ENCODE peak calls at places on chromosomes 5 and 9, in eight cellular contexts. One of them, this sample, is unnamed.

GRCh38 chr5:81884871-81885270 is 87.0 kb upstream of the ATG10 start:
- DNase-seq in kidney: no peak
- DNase-seq in GM20000: no peak
- DNase-seq in upper lobe of right lung: no peak
- DNase-seq in fibroblast of pulmonary artery: no peak
- DNase-seq in transverse colon: no peak
- DNase-seq in mucosa of descending colon: no peak
- DNase-seq in HL-60: no peak
- DNase-seq in this sample: no peak

GRCh38 chr5:32297181-32298055 is 15.3 kb downstream of the MTMR12 start:
- DNase-seq in upper lobe of right lung: no peak
- DNase-seq in HL-60: no peak
- DNase-seq in kidney: no peak
- DNase-seq in fibroblast of pulmonary artery: no peak
- DNase-seq in GM20000: no peak
- DNase-seq in transverse colon: peak; percentile 25
- DNase-seq in mucosa of descending colon: no peak
- DNase-seq in this sample: no peak

GRCh38 chr5:96113170-96113939 is 151.7 kb upstream of the ELL2 start:
- DNase-seq in GM20000: no peak
- DNase-seq in mucosa of descending colon: no peak
- DNase-seq in kidney: no peak
- DNase-seq in fibroblast of pulmonary artery: no peak
- DNase-seq in HL-60: no peak
- DNase-seq in upper lobe of right lung: no peak
- DNase-seq in transverse colon: no peak
- DNase-seq in this sample: no peak

GRCh38 chr5:3602713-3603502 is 7.3 kb downstream of the IRX1 start:
- DNase-seq in HL-60: no peak
- DNase-seq in upper lobe of right lung: peak; percentile 80
- DNase-seq in kidney: peak; percentile 85
- DNase-seq in fibroblast of pulmonary artery: peak; percentile 15
- DNase-seq in GM20000: peak; percentile 42
- DNase-seq in mucosa of descending colon: no peak
- DNase-seq in transverse colon: no peak
- DNase-seq in this sample: peak; percentile 33

GRCh38 chr9:35906923-35907699 is 1.1 kb downstream of the HRCT1 start:
- DNase-seq in fibroblast of pulmonary artery: peak; percentile 92
- DNase-seq in upper lobe of right lung: peak; percentile 85
- DNase-seq in GM20000: no peak
- DNase-seq in transverse colon: peak; percentile 65
- DNase-seq in HL-60: no peak
- DNase-seq in kidney: peak; percentile 89
- DNase-seq in mucosa of descending colon: peak; percentile 66
- DNase-seq in this sample: no peak

GRCh38 chr9:32873546-32873945 is 90.2 kb downstream of the TMEM215 start:
- DNase-seq in kidney: no peak
- DNase-seq in fibroblast of pulmonary artery: no peak
- DNase-seq in mucosa of descending colon: no peak
- DNase-seq in upper lobe of right lung: no peak
- DNase-seq in HL-60: no peak
- DNase-seq in GM20000: no peak
- DNase-seq in transverse colon: no peak
- DNase-seq in this sample: no peak

GRCh38 chr5:14250094-14250777 is 107.1 kb downstream of the TRIO start:
- DNase-seq in fibroblast of pulmonary artery: peak; percentile 86
- DNase-seq in transverse colon: peak; percentile 52
- DNase-seq in kidney: peak; percentile 88
- DNase-seq in GM20000: no peak
- DNase-seq in mucosa of descending colon: peak; percentile 52
- DNase-seq in HL-60: no peak
- DNase-seq in upper lobe of right lung: no peak
- DNase-seq in this sample: no peak

GRCh38 chr5:149471406-149472183 is 79.6 kb downstream of the CSNK1A1 start:
- DNase-seq in kidney: no peak
- DNase-seq in HL-60: no peak
- DNase-seq in GM20000: no peak
- DNase-seq in mucosa of descending colon: peak; percentile 83
- DNase-seq in transverse colon: peak; percentile 84
- DNase-seq in fibroblast of pulmonary artery: peak; percentile 57
- DNase-seq in upper lobe of right lung: no peak
- DNase-seq in this sample: no peak

GRCh38 chr9:18893491-18893890 is 139.5 kb downstream of the SAXO1 start:
- DNase-seq in mucosa of descending colon: no peak
- DNase-seq in fibroblast of pulmonary artery: no peak
- DNase-seq in upper lobe of right lung: no peak
- DNase-seq in kidney: no peak
- DNase-seq in transverse colon: no peak
- DNase-seq in GM20000: no peak
- DNase-seq in HL-60: no peak
- DNase-seq in this sample: no peak

GRCh38 chr5:75342836-75343235 is 5.8 kb downstream of the HMGCR start:
- DNase-seq in kidney: no peak
- DNase-seq in HL-60: no peak
- DNase-seq in mucosa of descending colon: no peak
- DNase-seq in transverse colon: no peak
- DNase-seq in GM20000: no peak
- DNase-seq in upper lobe of right lung: no peak
- DNase-seq in fibroblast of pulmonary artery: no peak
- DNase-seq in this sample: no peak

GRCh38 chr5:114702111-114702510 is 340.2 kb downstream of the KCNN2 start:
- DNase-seq in GM20000: no peak
- DNase-seq in fibroblast of pulmonary artery: no peak
- DNase-seq in HL-60: no peak
- DNase-seq in mucosa of descending colon: no peak
- DNase-seq in upper lobe of right lung: no peak
- DNase-seq in kidney: no peak
- DNase-seq in transverse colon: no peak
- DNase-seq in this sample: no peak

GRCh38 chr9:126449725-126450443 is 123.3 kb downstream of the MVB12B start:
- DNase-seq in mucosa of descending colon: no peak
- DNase-seq in GM20000: no peak
- DNase-seq in kidney: no peak
- DNase-seq in upper lobe of right lung: no peak
- DNase-seq in fibroblast of pulmonary artery: no peak
- DNase-seq in transverse colon: no peak
- DNase-seq in HL-60: no peak
- DNase-seq in this sample: no peak

GRCh38 chr5:132296412-132297001 is 2.3 kb downstream of the SLC22A4 start:
- DNase-seq in GM20000: no peak
- DNase-seq in HL-60: no peak
- DNase-seq in fibroblast of pulmonary artery: peak; percentile 76
- DNase-seq in mucosa of descending colon: no peak
- DNase-seq in upper lobe of right lung: no peak
- DNase-seq in kidney: no peak
- DNase-seq in transverse colon: no peak
- DNase-seq in this sample: no peak

GRCh38 chr5:166074839-166075481 is 2216.5 kb upstream of the WWC1 start:
- DNase-seq in fibroblast of pulmonary artery: no peak
- DNase-seq in HL-60: no peak
- DNase-seq in GM20000: no peak
- DNase-seq in kidney: no peak
- DNase-seq in upper lobe of right lung: no peak
- DNase-seq in transverse colon: no peak
- DNase-seq in mucosa of descending colon: no peak
- DNase-seq in this sample: no peak

GRCh38 chr9:37840560-37841194 is 40.1 kb downstream of the DCAF10 start:
- DNase-seq in upper lobe of right lung: no peak
- DNase-seq in HL-60: no peak
- DNase-seq in transverse colon: no peak
- DNase-seq in fibroblast of pulmonary artery: peak; percentile 82
- DNase-seq in kidney: no peak
- DNase-seq in GM20000: no peak
- DNase-seq in mucosa of descending colon: no peak
- DNase-seq in this sample: peak; percentile 35

GRCh38 chr9:86022687-86023266 is 76.6 kb downstream of the GOLM1 start:
- DNase-seq in fibroblast of pulmonary artery: no peak
- DNase-seq in upper lobe of right lung: no peak
- DNase-seq in kidney: no peak
- DNase-seq in GM20000: no peak
- DNase-seq in mucosa of descending colon: no peak
- DNase-seq in HL-60: no peak
- DNase-seq in transverse colon: no peak
- DNase-seq in this sample: peak; percentile 49

GRCh38 chr5:180052211-180052818 is 19.2 kb downstream of the RNF130 start:
- DNase-seq in kidney: no peak
- DNase-seq in transverse colon: no peak
- DNase-seq in upper lobe of right lung: no peak
- DNase-seq in HL-60: no peak
- DNase-seq in GM20000: no peak
- DNase-seq in fibroblast of pulmonary artery: no peak
- DNase-seq in mucosa of descending colon: no peak
- DNase-seq in this sample: no peak

GRCh38 chr5:106288977-106289376 is 1381.8 kb downstream of the EFNA5 start:
- DNase-seq in mucosa of descending colon: no peak
- DNase-seq in fibroblast of pulmonary artery: peak; percentile 13
- DNase-seq in kidney: no peak
- DNase-seq in HL-60: no peak
- DNase-seq in GM20000: no peak
- DNase-seq in transverse colon: no peak
- DNase-seq in upper lobe of right lung: no peak
- DNase-seq in this sample: no peak

GRCh38 chr9:111034573-111035539 is 3.4 kb downstream of the LPAR1 start:
- DNase-seq in fibroblast of pulmonary artery: peak; percentile 51
- DNase-seq in mucosa of descending colon: no peak
- DNase-seq in HL-60: peak; percentile 38
- DNase-seq in transverse colon: no peak
- DNase-seq in upper lobe of right lung: no peak
- DNase-seq in GM20000: no peak
- DNase-seq in kidney: no peak
- DNase-seq in this sample: no peak

GRCh38 chr5:68433921-68434879 is 218.6 kb downstream of the PIK3R1 start:
- DNase-seq in HL-60: peak; percentile 52
- DNase-seq in upper lobe of right lung: peak; percentile 87
- DNase-seq in kidney: peak; percentile 98
- DNase-seq in transverse colon: peak; percentile 71
- DNase-seq in fibroblast of pulmonary artery: peak; percentile 97
- DNase-seq in GM20000: peak; percentile 84
- DNase-seq in mucosa of descending colon: peak; percentile 67
- DNase-seq in this sample: peak; percentile 98

GRCh38 chr9:2872307-2872940 is 28.5 kb upstream of the PUM3 start:
- DNase-seq in HL-60: no peak
- DNase-seq in transverse colon: no peak
- DNase-seq in kidney: no peak
- DNase-seq in GM20000: peak; percentile 17
- DNase-seq in upper lobe of right lung: no peak
- DNase-seq in mucosa of descending colon: no peak
- DNase-seq in fibroblast of pulmonary artery: peak; percentile 47
- DNase-seq in this sample: no peak

DNA sequence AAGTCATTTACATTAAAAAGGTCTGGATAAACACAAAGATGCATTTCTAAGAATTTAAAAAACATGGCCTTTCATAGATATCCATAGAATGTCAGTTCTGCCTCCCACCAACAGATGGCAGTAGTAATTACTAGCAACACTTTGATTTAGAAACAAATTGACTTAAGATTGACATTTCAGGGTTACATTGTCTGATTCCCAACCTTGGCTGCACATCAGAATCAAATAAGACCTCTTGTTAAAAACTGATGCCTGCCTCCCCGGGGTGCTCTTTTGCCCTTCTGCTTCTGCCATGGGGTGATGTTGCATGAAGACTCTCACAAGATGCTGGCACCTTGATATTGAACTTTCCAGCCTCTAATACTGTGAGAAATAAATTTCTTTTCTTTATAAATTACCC is 146.2 kb upstream of the GPR151 start:
- DNase-seq in HL-60: no peak
- DNase-seq in upper lobe of right lung: no peak
- DNase-seq in fibroblast of pulmonary artery: peak; percentile 53
- DNase-seq in mucosa of descending colon: no peak
- DNase-seq in GM20000: no peak
- DNase-seq in transverse colon: no peak
- DNase-seq in kidney: no peak
- DNase-seq in this sample: no peak
- TF ChIP-seq CTCF in HL-60: no peak
- TF ChIP-seq CTCF in upper lobe of right lung: peak; percentile 51
- TF ChIP-seq CTCF in fibroblast of pulmonary artery: peak; percentile 68
- TF ChIP-seq CTCF in mucosa of descending colon: no peak
- TF ChIP-seq CTCF in GM20000: no peak
- TF ChIP-seq CTCF in transverse colon: peak; percentile 32
- TF ChIP-seq CTCF in kidney: peak; percentile 42
- TF ChIP-seq CTCF in this sample: peak; percentile 82

GRCh38 chr9:130847306-130848217 is 12.5 kb downstream of the ABL1 start:
- DNase-seq in mucosa of descending colon: no peak
- DNase-seq in kidney: peak; percentile 79
- DNase-seq in fibroblast of pulmonary artery: peak; percentile 100
- DNase-seq in GM20000: no peak
- DNase-seq in upper lobe of right lung: no peak
- DNase-seq in transverse colon: peak; percentile 59
- DNase-seq in HL-60: no peak
- DNase-seq in this sample: no peak
- TF ChIP-seq CTCF in mucosa of descending colon: no peak
- TF ChIP-seq CTCF in kidney: no peak
- TF ChIP-seq CTCF in fibroblast of pulmonary artery: peak; percentile 38
- TF ChIP-seq CTCF in GM20000: no peak
- TF ChIP-seq CTCF in upper lobe of right lung: peak; percentile 9
- TF ChIP-seq CTCF in transverse colon: no peak
- TF ChIP-seq CTCF in HL-60: no peak
- TF ChIP-seq CTCF in this sample: no peak

DNA sequence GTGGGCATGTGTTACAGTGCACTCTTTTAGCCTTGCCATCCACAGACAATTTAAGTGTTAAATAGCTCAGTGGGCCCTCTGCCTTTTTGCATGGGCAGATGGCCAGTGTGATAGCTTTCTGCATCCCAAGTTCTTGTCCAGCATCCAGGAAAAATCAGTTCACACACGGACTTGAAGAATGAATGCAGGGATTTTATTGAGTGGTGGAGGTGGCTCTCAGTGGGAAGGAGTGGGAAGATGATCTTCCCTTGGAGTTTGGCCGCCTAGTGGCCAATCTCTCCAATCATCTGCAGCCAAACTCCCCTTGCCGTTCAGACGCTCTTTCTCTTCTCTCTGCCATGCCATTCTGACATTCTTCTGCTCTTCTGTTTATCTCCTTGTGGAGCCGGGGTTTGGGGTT is 322.4 kb upstream of the GRAMD2B start:
- DNase-seq in HL-60: no peak
- DNase-seq in upper lobe of right lung: no peak
- DNase-seq in mucosa of descending colon: no peak
- DNase-seq in transverse colon: no peak
- DNase-seq in kidney: no peak
- DNase-seq in fibroblast of pulmonary artery: peak; percentile 11
- DNase-seq in GM20000: no peak
- DNase-seq in this sample: no peak
- TF ChIP-seq CTCF in HL-60: no peak
- TF ChIP-seq CTCF in upper lobe of right lung: peak; percentile 33
- TF ChIP-seq CTCF in mucosa of descending colon: no peak
- TF ChIP-seq CTCF in transverse colon: no peak
- TF ChIP-seq CTCF in kidney: no peak
- TF ChIP-seq CTCF in fibroblast of pulmonary artery: peak; percentile 32
- TF ChIP-seq CTCF in GM20000: no peak
- TF ChIP-seq CTCF in this sample: no peak

DNA sequence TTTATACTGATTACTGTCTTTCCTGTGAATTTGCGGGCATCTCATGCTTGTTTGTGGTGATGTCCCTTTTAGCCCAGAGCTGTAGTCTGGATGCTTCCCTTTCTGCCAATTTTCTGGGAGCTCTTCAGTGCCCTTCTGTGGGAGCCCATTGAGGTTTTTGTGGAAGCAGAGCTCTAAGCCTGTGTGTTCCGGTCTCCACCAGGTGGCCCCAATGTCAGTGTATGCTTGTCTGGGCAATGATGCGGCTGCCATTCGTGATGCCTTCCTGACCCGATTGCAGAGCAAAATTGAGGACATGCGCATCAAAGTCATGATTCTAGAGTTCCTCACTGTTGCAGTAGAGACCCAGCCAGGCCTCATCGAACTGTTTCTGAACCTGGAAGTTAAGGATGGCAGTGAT is 35.1 kb downstream of the SH3GLB2 start:
- DNase-seq in fibroblast of pulmonary artery: peak; percentile 24
- DNase-seq in mucosa of descending colon: no peak
- DNase-seq in upper lobe of right lung: no peak
- DNase-seq in transverse colon: no peak
- DNase-seq in GM20000: no peak
- DNase-seq in kidney: peak; percentile 30
- DNase-seq in HL-60: no peak
- DNase-seq in this sample: no peak
- TF ChIP-seq CTCF in fibroblast of pulmonary artery: peak; percentile 29
- TF ChIP-seq CTCF in mucosa of descending colon: no peak
- TF ChIP-seq CTCF in upper lobe of right lung: no peak
- TF ChIP-seq CTCF in transverse colon: no peak
- TF ChIP-seq CTCF in GM20000: no peak
- TF ChIP-seq CTCF in kidney: no peak
- TF ChIP-seq CTCF in HL-60: no peak
- TF ChIP-seq CTCF in this sample: no peak